ENCODE peak calls at places on chromosomes 3 and 15, in ten cellular contexts. J, B, K, D, F, L, Q, M, U and A are unnamed samples.

GRCh38 chr15:98648654-98649537 is 557 bp downstream of the IGF1R start:
- DNase-seq in J (peak), B (no peak), K (peak), D (peak), F (peak), L (peak), Q (no peak), M (peak), U (peak), A (peak)

GRCh38 chr15:66459818-66460615 is 37.5 kb downstream of the SNAPC5 start:
- DNase-seq in J (no peak), B (no peak), K (no peak), D (peak), F (no peak), L (no peak), Q (no peak), M (peak), U (no peak), A (no peak)

GRCh38 chr3:153628591-153628990 is 466.6 kb downstream of the RAP2B start:
- DNase-seq in J (no peak), B (no peak), K (no peak), D (peak), F (no peak), L (no peak), Q (no peak), M (no peak), U (peak), A (no peak)

GRCh38 chr3:43584043-43584826 is 37.6 kb downstream of the ANO10 start:
- DNase-seq in J (no peak), B (no peak), K (no peak), D (peak), F (no peak), L (no peak), Q (no peak), M (peak), U (no peak), A (no peak)

GRCh38 chr3:179546814-179547241 is 15.9 kb upstream of the ACTL6A start:
- DNase-seq in J (no peak), B (no peak), K (no peak), D (peak), F (no peak), L (peak), Q (no peak), M (no peak), U (no peak), A (no peak)

GRCh38 chr3:42497009-42497731 is 5.3 kb upstream of the VIPR1 start:
- DNase-seq in J (peak), B (peak), K (peak), D (no peak), F (no peak), L (peak), Q (no peak), M (peak), U (no peak), A (peak)

GRCh38 chr3:12932347-12932746 is 91.0 kb upstream of the RPL32 start:
- DNase-seq in J (no peak), B (no peak), K (no peak), D (no peak), F (no peak), L (no peak), Q (no peak), M (no peak), U (no peak), A (no peak)

GRCh38 chr3:52233108-52233591 is 5.8 kb downstream of the TWF2 start:
- DNase-seq in J (no peak), B (no peak), K (no peak), D (no peak), F (no peak), L (no peak), Q (no peak), M (no peak), U (no peak), A (no peak)

GRCh38 chr3:8724108-8724752 is 9.4 kb upstream of the CAV3 start:
- DNase-seq in J (no peak), B (no peak), K (no peak), D (peak), F (no peak), L (no peak), Q (no peak), M (no peak), U (no peak), A (no peak)

GRCh38 chr15:89566141-89566540 is 9.1 kb upstream of the TICRR start:
- DNase-seq in J (no peak), B (no peak), K (no peak), D (no peak), F (no peak), L (no peak), Q (no peak), M (no peak), U (no peak), A (no peak)

GRCh38 chr3:119690043-119690656 is 12.7 kb upstream of the CFAP91 start:
- DNase-seq in J (no peak), B (no peak), K (no peak), D (peak), F (no peak), L (peak), Q (no peak), M (peak), U (no peak), A (no peak)

GRCh38 chr3:138329127-138329983 is at the start of gene NME9:
- DNase-seq in J (peak), B (peak), K (peak), D (peak), F (peak), L (peak), Q (peak), M (peak), U (peak), A (peak)

GRCh38 chr15:80584561-80584964 is 110.5 kb upstream of the ABHD17C start:
- DNase-seq in J (no peak), B (no peak), K (no peak), D (no peak), F (no peak), L (peak), Q (no peak), M (no peak), U (no peak), A (no peak)

GRCh38 chr3:128864351-128864811 is 15.0 kb upstream of the ACAD9 start:
- DNase-seq in J (no peak), B (no peak), K (peak), D (no peak), F (no peak), L (no peak), Q (no peak), M (no peak), U (no peak), A (no peak)

GRCh38 chr15:66498501-66499386 is 1.2 kb upstream of the SNAPC5 start:
- DNase-seq in J (no peak), B (no peak), K (no peak), D (no peak), F (no peak), L (no peak), Q (no peak), M (peak), U (no peak), A (no peak)

GRCh38 chr3:183984749-183985729 is 32.6 kb downstream of the ABCC5 start:
- DNase-seq in J (no peak), B (no peak), K (no peak), D (no peak), F (no peak), L (no peak), Q (no peak), M (no peak), U (no peak), A (no peak)

GRCh38 chr15:31024979-31025378 is 33.6 kb upstream of the MTMR10 start:
- DNase-seq in J (no peak), B (no peak), K (no peak), D (no peak), F (no peak), L (no peak), Q (no peak), M (peak), U (no peak), A (no peak)

GRCh38 chr3:168093790-168094189 is 1.9 kb downstream of the GOLIM4 start:
- DNase-seq in J (no peak), B (no peak), K (no peak), D (no peak), F (no peak), L (no peak), Q (no peak), M (peak), U (no peak), A (no peak)

DNA sequence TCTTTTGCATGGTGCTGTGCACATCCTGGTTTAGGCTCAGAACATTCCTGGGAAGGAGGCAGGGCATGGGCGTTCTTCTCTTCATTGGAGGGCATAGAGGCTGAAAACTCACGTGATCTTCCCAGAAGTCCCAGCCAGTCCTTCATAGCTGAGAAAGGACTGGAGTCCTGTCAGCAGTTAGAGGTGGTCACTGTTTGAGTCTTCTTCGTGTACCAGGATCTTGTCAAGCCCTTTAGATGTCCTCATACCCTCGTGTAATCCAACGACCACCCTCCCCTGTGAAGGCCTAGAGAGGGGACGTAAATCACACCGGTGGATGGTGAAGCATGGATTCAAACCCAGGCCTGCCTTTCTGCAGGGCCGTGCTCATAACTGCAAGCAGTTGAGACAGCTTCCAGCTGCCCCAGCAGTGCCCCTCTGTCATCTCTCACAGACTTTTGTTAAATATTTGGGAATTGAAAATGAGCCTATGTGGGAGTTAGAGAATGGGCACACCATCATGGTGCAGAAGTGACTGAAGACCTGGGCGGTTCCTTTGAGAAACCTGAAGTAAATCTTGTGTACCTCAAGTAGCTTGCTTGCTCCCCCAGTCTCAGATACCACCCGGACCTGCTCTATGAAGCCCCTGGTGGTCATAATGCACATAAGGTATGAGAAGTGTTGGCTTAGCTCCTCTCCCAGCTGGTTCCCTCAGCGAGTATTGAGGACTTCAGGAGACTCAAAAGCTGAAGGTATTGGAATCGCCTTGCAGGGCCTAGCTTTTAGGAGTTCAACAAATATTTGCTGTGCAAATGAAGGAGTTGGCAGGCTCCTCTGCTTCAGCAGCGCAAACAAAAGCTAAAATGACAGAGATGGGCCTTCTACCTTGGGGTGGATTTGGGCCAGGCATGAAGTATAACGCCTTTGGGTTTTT is 1.4 kb downstream of the CMTM8 start:
- DNase-seq in J (peak), B (no peak), K (no peak), D (peak), F (peak), L (peak), Q (no peak), M (peak), U (peak), A (no peak)
- TF ChIP-seq CTCF in J (peak), B (peak), K (peak), D (peak), F (peak), L (peak), Q (peak), M (peak), U (peak), A (peak)

GRCh38 chr3:85304360-85304964 is 345.7 kb downstream of the CADM2 start:
- DNase-seq in J (no peak), B (no peak), K (no peak), D (peak), F (no peak), L (no peak), Q (no peak), M (peak), U (no peak), A (no peak)
- TF ChIP-seq CTCF in J (peak), B (no peak), K (no peak), D (peak), F (no peak), L (peak), Q (no peak), M (peak), U (peak), A (no peak)

DNA sequence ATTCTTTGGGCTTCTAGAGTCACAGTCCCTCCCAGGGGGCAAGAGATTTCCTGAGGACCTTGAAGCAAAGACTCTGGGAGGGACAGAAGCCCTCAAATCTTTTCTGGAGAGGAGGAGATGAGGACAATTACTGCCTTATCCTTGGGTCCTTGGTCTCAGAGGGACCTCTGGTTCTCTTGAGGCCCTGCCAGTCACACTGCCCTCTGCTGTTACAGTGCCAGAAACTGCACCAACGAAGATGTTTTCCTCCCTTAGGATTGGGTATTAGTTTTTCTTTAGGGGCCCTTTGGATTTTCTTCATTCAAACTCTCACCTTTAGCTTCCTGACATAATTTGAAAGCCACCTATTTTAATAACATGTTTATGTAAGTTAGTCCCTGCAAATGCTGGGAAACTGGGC is 58.2 kb upstream of the SCN5A start:
- DNase-seq in J (no peak), B (no peak), K (no peak), D (peak), F (no peak), L (no peak), Q (no peak), M (no peak), U (peak), A (no peak)
- TF ChIP-seq CTCF in J (peak), B (no peak), K (no peak), D (peak), F (no peak), L (no peak), Q (no peak), M (peak), U (no peak), A (peak)

GRCh38 chr3:112972158-112972557 is 2.7 kb downstream of the CD200R1 start:
- DNase-seq in J (no peak), B (no peak), K (no peak), D (no peak), F (no peak), L (no peak), Q (no peak), M (no peak), U (no peak), A (no peak)
- TF ChIP-seq CTCF in J (no peak), B (no peak), K (no peak), D (no peak), F (no peak), L (no peak), Q (no peak), M (no peak), U (no peak), A (no peak)

GRCh38 chr3:196528639-196529233 is 13.6 kb upstream of the SMCO1 start:
- DNase-seq in J (peak), B (peak), K (peak), D (peak), F (peak), L (peak), Q (no peak), M (peak), U (peak), A (peak)
- TF ChIP-seq CTCF in J (peak), B (peak), K (peak), D (peak), F (peak), L (peak), Q (peak), M (peak), U (peak), A (peak)

DNA sequence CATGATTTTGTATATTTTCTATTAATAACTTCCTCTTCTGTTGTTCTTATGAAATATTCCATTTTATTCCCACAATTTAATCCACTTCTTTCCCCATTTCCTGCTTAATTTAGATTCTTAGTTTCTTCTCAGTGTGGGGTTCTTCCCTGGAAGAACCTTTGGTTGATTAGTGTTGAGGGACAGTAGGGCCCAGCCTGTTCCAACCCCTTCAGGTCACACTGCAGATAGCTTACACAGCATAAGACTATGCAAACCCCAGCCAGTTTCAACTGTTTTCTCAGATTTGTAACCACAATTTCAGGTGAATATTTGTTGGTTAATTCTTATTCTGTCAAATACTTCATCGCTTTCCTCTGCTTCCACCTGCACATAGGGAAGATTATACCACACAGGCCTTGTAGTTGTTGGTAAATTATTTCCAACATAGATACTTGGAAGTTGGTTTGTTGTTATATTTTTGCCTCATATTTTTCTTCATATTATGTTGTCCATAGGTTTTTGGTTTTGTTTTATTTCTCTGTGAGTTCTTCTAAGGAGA is 34.7 kb downstream of the AADACL2 start:
- DNase-seq in J (no peak), B (no peak), K (no peak), D (no peak), F (no peak), L (no peak), Q (no peak), M (no peak), U (no peak), A (no peak)
- TF ChIP-seq CTCF in J (no peak), B (no peak), K (no peak), D (no peak), F (no peak), L (no peak), Q (no peak), M (no peak), U (no peak), A (no peak)